ENCODE peak calls at places on chromosome X, in nine cellular contexts. Y is B cell; O is left colon; R is progenitor cell of endocrine pancreas; G is BJ; E is activated naive CD4-positive, alpha-beta T cell treated with anti-CD3 and anti-CD28 coated beads for 36 hours; A is activated T-helper 1 cell treated with Interleukin-2 at 50 U/mL for 16 hours; N is caudate nucleus; T is stimulated activated naive CD8-positive, alpha-beta T cell treated with anti-CD3 and anti-CD28 coated beads, Interleukin-15, Interleukin-2, amounts not matched to agents 100 U/mL and 50 U/mL, for 24 hours. X is an unnamed sample.

GRCh38 chrX:115602729-115603389 is 41.9 kb downstream of the PLS3 start:
- DNase-seq in Y (no peak), O (no peak), R (no peak), G (no peak), E (no peak), A (no peak), N (no peak), T (no peak), X (no peak)

GRCh38 chrX:115311666-115312065 is 22.2 kb downstream of the LUZP4 start:
- DNase-seq in Y (no peak), O (no peak), R (peak; percentile 49), G (no peak), E (no peak), A (no peak), N (peak; percentile 1), T (no peak), X (no peak)

GRCh38 chrX:134599173-134599914 is 58.9 kb downstream of the PLAC1 start:
- DNase-seq in Y (no peak), O (no peak), R (no peak), G (peak; percentile 32), E (peak; percentile 56), A (no peak), N (no peak), T (peak; percentile 21), X (no peak)

GRCh38 chrX:138756234-138756633 is 44.7 kb upstream of the FGF13 start:
- DNase-seq in Y (no peak), O (no peak), R (peak; percentile 24), G (no peak), E (no peak), A (no peak), N (no peak), T (no peak), X (peak; percentile 54)

GRCh38 chrX:40996886-40997530 is 88.2 kb upstream of the USP9X start:
- DNase-seq in Y (no peak), O (no peak), R (no peak), G (no peak), E (no peak), A (no peak), N (no peak), T (no peak), X (no peak)

GRCh38 chrX:39907964-39908616 is 189.7 kb downstream of the BCOR start:
- DNase-seq in Y (no peak), O (no peak), R (no peak), G (peak; percentile 80), E (no peak), A (no peak), N (peak; percentile 8), T (peak; percentile 28), X (peak; percentile 66)

GRCh38 chrX:109654710-109655109 is 29.7 kb upstream of the KCNE5 start:
- DNase-seq in Y (no peak), O (no peak), R (no peak), G (no peak), E (no peak), A (no peak), N (no peak), T (no peak), X (no peak)

GRCh38 chrX:126237524-126237923 is 71.4 kb upstream of the DCAF12L2 start:
- DNase-seq in Y (no peak), O (no peak), R (no peak), G (no peak), E (no peak), A (no peak), N (no peak), T (no peak), X (no peak)

GRCh38 chrX:19513383-19513782 is 1.9 kb downstream of the MAP3K15 start:
- DNase-seq in Y (no peak), O (no peak), R (no peak), G (no peak), E (no peak), A (no peak), N (no peak), T (no peak), X (no peak)

GRCh38 chrX:97131886-97132285 is 248.2 kb downstream of the RPA4 start:
- DNase-seq in Y (no peak), O (no peak), R (no peak), G (no peak), E (no peak), A (no peak), N (no peak), T (no peak), X (no peak)

GRCh38 chrX:97539970-97540519 is 656.3 kb downstream of the RPA4 start:
- DNase-seq in Y (no peak), O (no peak), R (no peak), G (no peak), E (no peak), A (no peak), N (no peak), T (no peak), X (no peak)

GRCh38 chrX:129736491-129736890 is 2.3 kb upstream of the XPNPEP2 start:
- DNase-seq in Y (no peak), O (no peak), R (no peak), G (no peak), E (peak; percentile 42), A (no peak), N (no peak), T (no peak), X (no peak)

GRCh38 chrX:16320765-16321355 is 153.6 kb downstream of the MAGEB17 start:
- DNase-seq in Y (no peak), O (no peak), R (no peak), G (no peak), E (no peak), A (no peak), N (no peak), T (no peak), X (no peak)

X was measured in ureter.